ENCODE peak calls at places on chromosomes 4 and X, in five cellular contexts. T is naive B cell, P is left lung, X is endothelial cell, Y is GM19239. J is an unnamed sample.
A peak's percentile ranks its signal among the peaks of the same experiment; 100 is the strongest.

GRCh38 chrX:153400146-153401132 is 711 bp downstream of the PNMA6E start:
- DNase-seq in T (no peak), P (peak; percentile 84), X (peak; percentile 66), Y (peak; percentile 80), J (peak; percentile 93)

GRCh38 chr4:152374606-152375285 is 161.1 kb downstream of the FBXW7 start:
- DNase-seq in X (no peak), P (no peak), T (no peak), Y (no peak), J (no peak)

GRCh38 chrX:69093960-69094935 is 71.0 kb downstream of the PJA1 start:
- DNase-seq in Y (peak; percentile 22), T (no peak), P (no peak), X (peak; percentile 43), J (peak; percentile 79)

GRCh38 chr4:88244821-88245579 is 39.4 kb downstream of the PPM1K start:
- DNase-seq in X (no peak), P (no peak), T (peak; percentile 33), Y (peak; percentile 19), J (no peak)

GRCh38 chr4:139266583-139267257 is 13.3 kb downstream of the MGARP start:
- DNase-seq in T (peak; percentile 47), P (peak; percentile 84), Y (peak; percentile 80), X (no peak), J (peak; percentile 56)

GRCh38 chr4:80390178-80390577 is 54.6 kb downstream of the CFAP299 start:
- DNase-seq in P (no peak), Y (no peak), T (no peak), X (no peak), J (no peak)

GRCh38 chrX:11588097-11588496 is 77.6 kb downstream of the ARHGAP6 start:
- DNase-seq in T (no peak), Y (no peak), X (no peak), P (no peak), J (no peak)

GRCh38 chr4:7394681-7395451 is 39.9 kb downstream of the PSAPL1 start:
- DNase-seq in P (no peak), X (peak; percentile 1), T (no peak), Y (no peak), J (no peak)

GRCh38 chrX:17328837-17329236 is 46.2 kb upstream of the NHS start:
- DNase-seq in T (no peak), P (no peak), X (no peak), Y (no peak), J (no peak)

GRCh38 chr4:120329386-120329785 is 262.7 kb upstream of the MAD2L1 start:
- DNase-seq in P (no peak), X (no peak), T (no peak), Y (no peak), J (no peak)

GRCh38 chrX:150845091-150845490 is 53.4 kb downstream of the CD99L2 start:
- DNase-seq in X (no peak), P (no peak), Y (no peak), T (no peak), J (no peak)

GRCh38 chrX:109600114-109600710 is 24.8 kb downstream of the KCNE5 start:
- DNase-seq in Y (no peak), P (peak; percentile 61), T (no peak), X (no peak), J (no peak)

GRCh38 chrX:21723097-21723496 is 34.8 kb downstream of the SMPX start:
- DNase-seq in X (peak; percentile 10), Y (no peak), P (no peak), T (no peak), J (no peak)

GRCh38 chr4:184801781-184802180 is 24.0 kb downstream of the ACSL1 start:
- DNase-seq in T (no peak), X (no peak), P (no peak), Y (no peak), J (no peak)

GRCh38 chr4:16294455-16294854 is 68.2 kb upstream of the TAPT1 start:
- DNase-seq in T (no peak), Y (no peak), X (no peak), P (no peak), J (no peak)

GRCh38 chr4:148226341-148226740 is 215.9 kb downstream of the NR3C2 start:
- DNase-seq in X (no peak), Y (no peak), P (no peak), T (no peak), J (no peak)

GRCh38 chrX:101260435-101260834 is 30.7 kb downstream of the TAF7L start:
- DNase-seq in Y (no peak), P (no peak), T (no peak), X (peak; percentile 22), J (peak; percentile 75)

GRCh38 chr4:55291227-55291629 is 54.8 kb upstream of the SRD5A3 start:
- DNase-seq in T (no peak), X (no peak), P (no peak), Y (no peak), J (no peak)

GRCh38 chr4:186840222-186840701 is 116.6 kb upstream of the FAT1 start:
- DNase-seq in X (no peak), T (no peak), P (no peak), Y (no peak), J (no peak)

GRCh38 chrX:154734101-154734781 is 16.6 kb downstream of the GAB3 start:
- DNase-seq in T (no peak), X (no peak), Y (no peak), P (peak; percentile 65), J (no peak)

GRCh38 chr4:56129431-56129861 is 180.7 kb downstream of the CEP135 start:
- DNase-seq in Y (no peak), T (no peak), P (no peak), X (peak; percentile 16), J (peak; percentile 20)

GRCh38 chrX:137194164-137194563 is 160.4 kb upstream of the GPR101 start:
- DNase-seq in T (no peak), P (no peak), X (peak; percentile 64), Y (no peak), J (peak; percentile 70)

GRCh38 chrX:109485470-109486340 is 3.8 kb upstream of the GUCY2F start:
- DNase-seq in P (no peak), Y (peak; percentile 5), T (peak; percentile 61), X (peak; percentile 51), J (peak; percentile 76)

GRCh38 chr4:5458676-5459075 is 249.7 kb downstream of the EVC2 start:
- DNase-seq in T (no peak), P (no peak), X (no peak), Y (no peak), J (no peak)

GRCh38 chr4:172982151-172982590 is 186.4 kb upstream of the GALNT7 start:
- DNase-seq in P (no peak), Y (no peak), T (no peak), X (no peak), J (peak; percentile 42)

GRCh38 chrX:41868392-41868977 is 54.9 kb downstream of the CASK start:
- DNase-seq in X (no peak), T (no peak), P (no peak), Y (no peak), J (no peak)

GRCh38 chr4:85672959-85673358 is 198.0 kb downstream of the ARHGAP24 start:
- DNase-seq in Y (no peak), T (no peak), X (no peak), P (no peak), J (no peak)

GRCh38 chr4:81360722-81361121 is 111.0 kb downstream of the RASGEF1B start:
- DNase-seq in T (no peak), P (no peak), X (no peak), Y (no peak), J (no peak)

GRCh38 chrX:123860506-123860840 is 620 bp downstream of the XIAP start:
- DNase-seq in Y (peak; percentile 21), T (peak; percentile 16), P (no peak), X (no peak), J (no peak)

GRCh38 chr4:85496146-85496849 is 21.3 kb downstream of the ARHGAP24 start:
- DNase-seq in P (no peak), X (no peak), Y (no peak), T (no peak), J (no peak)

GRCh38 chr4:32140636-32141035 is 1420.5 kb downstream of the PCDH7 start:
- DNase-seq in T (no peak), X (no peak), Y (no peak), P (no peak), J (no peak)

GRCh38 chr4:146585761-146586333 is 52.8 kb upstream of the POU4F2 start:
- DNase-seq in P (no peak), X (no peak), Y (no peak), T (no peak), J (no peak)

GRCh38 chrX:1614927-1615326 is at the start of gene ASMT:
- DNase-seq in Y (no peak), X (no peak), P (peak; percentile 64), T (no peak), J (no peak)

GRCh38 chr4:46937493-46937892 is 28.4 kb upstream of the COX7B2 start:
- DNase-seq in P (no peak), Y (no peak), T (no peak), X (no peak), J (no peak)

GRCh38 chr4:82583897-82584604 is 22.3 kb upstream of the TMEM150C start:
- DNase-seq in Y (no peak), X (no peak), T (no peak), P (no peak), J (no peak)

J was measured in HEK293T.